ENCODE peak calls at places on chromosomes 4 and X, in four cellular contexts. Z is activated CD8-positive, alpha-beta memory T cell treated with anti-CD3 and anti-CD28 coated beads for 1 hour; U is germinal center; A is AG08395. F is an unnamed sample.

GRCh38 chr4:60913646-60914045 is 286.5 kb upstream of the ADGRL3 start:
- DNase-seq in Z (no peak), U (no peak), A (no peak), F (no peak)

GRCh38 chrX:81120270-81120935 is 81.3 kb downstream of the HMGN5 start:
- DNase-seq in Z (no peak), U (no peak), A (no peak), F (peak)

GRCh38 chrX:112651766-112652165 is 28.0 kb downstream of the LHFPL1 start:
- DNase-seq in Z (no peak), U (no peak), A (peak), F (no peak)

GRCh38 chr4:646460-646859 is 21.1 kb downstream of the PDE6B start:
- DNase-seq in Z (no peak), U (no peak), A (no peak), F (no peak)

GRCh38 chr4:157315968-157316367 is 95.4 kb downstream of the GRIA2 start:
- DNase-seq in Z (no peak), U (no peak), A (no peak), F (no peak)

GRCh38 chr4:113106076-113106475 is 56.6 kb downstream of the ANK2 start:
- DNase-seq in Z (no peak), U (no peak), A (peak), F (peak)

GRCh38 chr4:17230727-17231126 is 281.2 kb downstream of the QDPR start:
- DNase-seq in Z (no peak), U (no peak), A (no peak), F (no peak)

GRCh38 chr4:171169396-171169795 is 643.8 kb upstream of the GALNTL6 start:
- DNase-seq in Z (no peak), U (no peak), A (no peak), F (no peak)

GRCh38 chr4:6767341-6767724 is 15.2 kb upstream of the KIAA0232 start:
- DNase-seq in Z (no peak), U (no peak), A (no peak), F (no peak)

GRCh38 chr4:103075435-103075893 is 1.1 kb downstream of the SLC9B2 start:
- DNase-seq in Z (no peak), U (no peak), A (peak), F (peak)

GRCh38 chr4:118964891-118965411 is 76.3 kb downstream of the SYNPO2 start:
- DNase-seq in Z (no peak), U (no peak), A (peak), F (peak)

GRCh38 chrX:40154853-40155616 is 57.3 kb upstream of the BCOR start:
- DNase-seq in Z (no peak), U (no peak), A (peak), F (no peak)

GRCh38 chr4:131302108-131302507 is 1847.0 kb upstream of the PCDH10 start:
- DNase-seq in Z (no peak), U (no peak), A (no peak), F (no peak)

GRCh38 chr4:143185253-143186107 is 763 bp downstream of the USP38 start:
- DNase-seq in Z (peak), U (peak), A (peak), F (peak)

GRCh38 chrX:143768976-143769375 is 48.4 kb upstream of the SPANXN2 start:
- DNase-seq in Z (no peak), U (no peak), A (no peak), F (peak)

GRCh38 chr4:187141101-187141500 is 417.4 kb upstream of the FAT1 start:
- DNase-seq in Z (no peak), U (no peak), A (no peak), F (no peak)

GRCh38 chr4:177251237-177251636 is 58.4 kb upstream of the NEIL3 start:
- DNase-seq in Z (no peak), U (no peak), A (no peak), F (no peak)

GRCh38 chr4:152352645-152353116 is 183.2 kb downstream of the FBXW7 start:
- DNase-seq in Z (no peak), U (peak), A (peak), F (peak)

GRCh38 chr4:47065099-47065498 is 33.7 kb downstream of the GABRB1 start:
- DNase-seq in Z (no peak), U (no peak), A (no peak), F (no peak)

GRCh38 chr4:69497081-69497480 is 1.4 kb upstream of the UGT2B4 start:
- DNase-seq in Z (no peak), U (no peak), A (no peak), F (no peak)

GRCh38 chrX:118655561-118656246 is 71.7 kb upstream of the IL13RA1 start:
- DNase-seq in Z (no peak), U (no peak), A (no peak), F (peak)

GRCh38 chr4:107283587-107284559 is 247.8 kb upstream of the DKK2 start:
- DNase-seq in Z (no peak), U (no peak), A (peak), F (peak)

GRCh38 chr4:36226430-36227227 is 17.7 kb downstream of the ARAP2 start:
- DNase-seq in Z (no peak), U (no peak), A (no peak), F (no peak)

GRCh38 chr4:139655116-139655515 is 10.5 kb upstream of the MGST2 start:
- DNase-seq in Z (no peak), U (no peak), A (peak), F (peak)

GRCh38 chr4:153205757-153206156 is 1.5 kb downstream of the TRIM2 start:
- DNase-seq in Z (no peak), U (no peak), A (no peak), F (no peak)

GRCh38 chr4:85861064-85861767 is 386.3 kb downstream of the ARHGAP24 start:
- DNase-seq in Z (no peak), U (no peak), A (no peak), F (no peak)

GRCh38 chr4:89303989-89304388 is 3.6 kb downstream of the GPRIN3 start:
- DNase-seq in Z (no peak), U (no peak), A (no peak), F (no peak)

GRCh38 chrX:19852014-19853005 is 35.1 kb downstream of the SH3KBP1 start:
- DNase-seq in Z (no peak), U (no peak), A (peak), F (peak)